ENCODE peak calls at places on chromosomes 12 and 14, in five cellular contexts. F, V, O, H and I are unnamed samples. For H3K27me3, the result is how much of the 10 kb centered on the place peaks cover.

GRCh38 chr12:121753844-121754264 is 39.6 kb downstream of the RHOF start:
- DNase-seq in O (no peak), V (no peak), H (no peak), F (no peak), I (no peak)

GRCh38 chr12:68118096-68118755 is 41.3 kb downstream of the IFNG start:
- DNase-seq in O (no peak), V (no peak), F (no peak), H (no peak), I (no peak)

GRCh38 chr14:58430156-58430555 is 2.6 kb downstream of the KIAA0586 start:
- DNase-seq in H (no peak), V (no peak), O (no peak), F (peak), I (peak)

GRCh38 chr12:108671110-108671509 is 37.4 kb upstream of the SELPLG start:
- DNase-seq in O (no peak), V (no peak), H (no peak), F (no peak), I (no peak)

GRCh38 chr12:123822804-123823203 is 60.7 kb downstream of the DNAH10 start:
- DNase-seq in F (no peak), O (no peak), V (no peak), H (no peak), I (no peak)

GRCh38 chr14:20707622-20708021 is 19.1 kb downstream of the ANG start:
- DNase-seq in F (peak), H (no peak), V (no peak), O (no peak), I (no peak)

GRCh38 chr14:27006520-27006919 is 408.7 kb upstream of the NOVA1 start:
- DNase-seq in F (no peak), H (no peak), O (no peak), V (no peak), I (no peak)

GRCh38 chr14:84152452-84152851 is 1377.5 kb upstream of the FLRT2 start:
- DNase-seq in F (no peak), V (no peak), O (no peak), H (no peak), I (no peak)

GRCh38 chr14:98592611-98593170 is 679.3 kb downstream of the BCL11B start:
- DNase-seq in H (no peak), V (no peak), O (no peak), F (no peak), I (no peak)

GRCh38 chr12:76008438-76008837 is 23.1 kb downstream of the PHLDA1 start:
- DNase-seq in H (no peak), V (no peak), O (no peak), F (no peak), I (no peak)

GRCh38 chr14:76201162-76201561 is 49.4 kb downstream of the GPATCH2L start:
- DNase-seq in H (no peak), V (no peak), F (peak), O (no peak), I (peak)

GRCh38 chr14:104551851-104552737 is 27.5 kb upstream of the C14orf180 start:
- DNase-seq in F (no peak), H (no peak), O (no peak), V (no peak), I (no peak)

GRCh38 chr14:94681300-94682060 is 69.3 kb downstream of the SERPINA3 start:
- DNase-seq in O (peak), H (peak), V (peak), F (peak), I (peak)

GRCh38 chr12:52873832-52874572 is 25.2 kb upstream of the KRT78 start:
- DNase-seq in V (peak), F (peak), O (peak), H (no peak), I (peak)

GRCh38 chr12:104958946-104959841 is 1.1 kb upstream of the SLC41A2 start:
- DNase-seq in F (peak), V (peak), H (no peak), O (no peak), I (peak)

GRCh38 chr12:123269980-123270379 is 1.7 kb downstream of the CDK2AP1 start:
- DNase-seq in F (peak), O (no peak), V (peak), H (peak), I (no peak)

DNA sequence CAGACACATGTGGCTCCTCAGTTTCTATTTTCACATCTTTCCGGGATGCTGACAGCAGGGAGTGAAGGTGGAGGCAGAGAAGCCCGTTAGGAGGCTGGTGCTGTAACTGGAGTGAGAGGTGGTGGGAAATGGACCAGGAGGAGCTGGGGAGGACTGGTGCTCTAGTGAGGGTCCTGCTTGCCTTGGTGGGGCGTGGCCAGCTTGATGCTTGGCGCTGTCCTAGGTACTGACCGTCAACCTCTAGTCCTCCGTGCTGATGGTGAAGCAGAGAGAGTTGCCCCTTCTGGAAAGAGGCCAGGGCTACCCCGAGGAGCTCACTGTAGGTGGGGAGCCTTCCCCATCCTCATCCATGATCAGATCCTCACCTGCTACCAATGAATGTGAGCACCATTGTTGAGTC is 1.4 kb downstream of the TRMT61A start:
- DNase-seq in F (no peak), V (no peak), O (peak), H (peak), I (peak)
- H3K4me3 ChIP-seq in F (no peak), V (no peak), O (peak), H (peak), I (peak)

DNA sequence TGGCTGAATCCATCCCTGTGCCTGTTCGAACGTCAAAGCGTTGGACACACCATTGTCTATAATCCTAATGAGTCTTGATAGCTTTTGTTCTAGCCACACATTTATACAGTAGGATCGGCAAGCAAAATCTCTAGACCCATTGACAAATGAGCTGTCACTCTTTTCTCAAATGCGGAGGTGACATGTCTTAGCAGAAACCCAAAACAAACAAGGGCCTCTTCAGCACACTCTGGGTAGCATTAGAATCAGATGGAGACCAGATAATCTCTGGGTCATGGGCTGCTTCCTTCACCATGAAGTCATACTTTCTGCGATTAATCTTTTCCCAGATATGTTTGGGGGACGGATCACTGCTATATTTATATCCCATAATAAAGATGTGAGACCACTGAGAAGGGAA is 100.2 kb downstream of the PLXNC1 start:
- DNase-seq in V (no peak), O (no peak), H (no peak), F (no peak), I (no peak)
- H3K9ac ChIP-seq in V (no peak), O (no peak), H (no peak), F (no peak), I (no peak)

GRCh38 chr12:130446846-130447654 is 109.4 kb downstream of the PIWIL1 start:
- DNase-seq in O (no peak), F (no peak), H (no peak), V (no peak), I (no peak)

GRCh38 chr12:130451001-130451930 is 113.6 kb downstream of the PIWIL1 start:
- DNase-seq in V (no peak), O (no peak), H (no peak), F (no peak), I (no peak)

GRCh38 chr12:130449291-130449690 is 111.6 kb downstream of the PIWIL1 start:
- DNase-seq in H (no peak), F (no peak), V (no peak), O (no peak), I (no peak)

GRCh38 chr12:130447655-130447965 is 109.9 kb downstream of the PIWIL1 start:
- DNase-seq in H (no peak), F (no peak), O (no peak), V (no peak), I (no peak)

DNA sequence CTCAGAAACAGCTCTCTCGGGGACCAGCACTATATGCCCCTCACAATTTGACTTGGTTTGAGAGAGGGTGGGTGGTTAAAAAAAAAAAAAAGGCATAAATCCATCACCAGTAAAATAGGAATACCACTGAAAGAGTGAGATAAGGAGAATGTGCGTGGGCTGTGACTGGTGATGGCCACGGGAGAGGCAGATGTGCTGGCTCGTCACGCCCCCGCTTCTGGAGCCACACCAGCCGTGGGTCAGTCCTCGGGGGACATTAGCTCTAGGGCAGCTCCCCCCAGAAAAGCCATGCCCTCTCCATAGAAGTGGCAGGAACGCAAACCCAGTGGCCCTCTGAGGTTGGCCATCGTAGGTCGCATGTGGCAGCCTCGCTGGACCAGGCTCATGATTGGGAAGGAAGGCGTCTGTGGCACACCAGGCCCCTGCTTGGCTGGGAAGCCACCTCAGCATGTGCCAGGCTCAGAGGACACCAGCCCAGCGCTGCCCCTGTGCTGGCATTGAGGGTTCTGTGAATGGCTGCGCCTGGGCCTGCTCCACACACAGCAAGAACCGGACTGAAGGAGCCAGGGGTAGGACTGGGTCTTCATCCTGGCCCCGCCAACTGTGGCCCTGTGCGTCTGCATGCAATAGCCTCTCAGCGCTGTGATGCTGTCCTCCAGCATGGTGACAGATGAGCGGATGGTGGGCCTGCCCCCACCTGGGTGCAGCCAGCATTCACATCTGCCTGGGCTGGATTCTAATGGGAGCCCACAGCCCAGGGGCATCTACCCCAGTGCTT is 110.5 kb downstream of the PIWIL1 start:
- DNase-seq in V (no peak), O (no peak), H (no peak), F (no peak), I (no peak)
- H3K27me3 ChIP-seq in V (under half), O (under half), H (under half), F (under half), I (under half)

GRCh38 chr12:66767454-66768002 is 88.7 kb upstream of the GRIP1 start:
- DNase-seq in H (peak), F (no peak), O (no peak), V (no peak), I (no peak)
- H3K4me3 ChIP-seq in H (no peak), F (no peak), O (no peak), V (no peak), I (no peak)

GRCh38 chr14:78010688-78011087 is 159.5 kb upstream of the NRXN3 start:
- DNase-seq in O (no peak), F (peak), H (no peak), V (no peak), I (no peak)

GRCh38 chr14:78007160-78007559 is 163.0 kb upstream of the NRXN3 start:
- DNase-seq in F (peak), V (no peak), H (no peak), O (no peak), I (no peak)

GRCh38 chr14:78005325-78005724 is 164.8 kb upstream of the NRXN3 start:
- DNase-seq in V (no peak), F (peak), H (no peak), O (no peak), I (no peak)
- H3K9ac ChIP-seq in V (no peak), F (no peak), H (no peak), O (no peak), I (no peak)

DNA sequence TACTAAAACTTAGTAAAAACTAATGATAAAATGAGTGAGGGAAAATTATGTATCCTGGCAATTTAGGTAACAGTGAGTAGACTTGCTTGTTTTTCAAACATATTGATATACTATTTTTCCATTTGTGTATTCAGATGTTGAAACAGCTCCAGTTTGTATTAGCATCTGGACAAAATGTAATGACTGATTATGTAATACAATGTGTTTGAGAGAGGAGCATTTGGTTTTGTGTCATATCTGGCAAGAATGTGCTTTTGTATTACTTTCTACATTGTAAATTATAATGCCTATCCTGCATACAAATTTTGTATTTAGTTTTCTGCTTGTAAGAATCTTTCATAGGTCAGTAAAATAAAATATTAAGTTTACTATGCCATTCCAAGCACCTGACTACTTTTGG is 5.7 kb downstream of the CNOT2 start:
- DNase-seq in V (no peak), H (no peak), O (no peak), F (no peak), I (peak)
- H3K27me3 ChIP-seq in V (under half), H (under half), O (under half), F (under half), I (under half)

DNA sequence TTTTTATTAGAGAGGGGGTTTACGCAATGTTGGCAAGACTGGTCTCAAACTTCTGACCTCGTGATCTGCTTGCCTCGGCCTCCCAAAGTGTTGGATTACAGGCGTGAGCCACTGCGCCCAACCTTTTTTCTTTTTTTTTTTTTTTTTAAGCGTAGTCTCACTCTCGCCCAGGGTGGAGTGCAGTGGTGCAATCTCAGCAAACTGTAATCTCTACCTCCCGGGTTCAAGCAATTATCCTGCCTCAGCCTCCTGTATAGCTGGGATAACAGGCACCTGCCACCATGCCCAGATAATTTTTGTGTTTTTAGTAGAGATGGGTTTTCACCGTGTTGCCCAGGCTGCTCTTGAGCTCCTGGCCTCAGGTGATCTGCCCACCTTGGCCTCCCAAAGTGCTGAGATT is 8.8 kb upstream of the HECTD1 start:
- DNase-seq in O (no peak), H (no peak), V (no peak), F (no peak), I (no peak)
- H3K4me3 ChIP-seq in O (no peak), H (no peak), V (no peak), F (no peak), I (no peak)

DNA sequence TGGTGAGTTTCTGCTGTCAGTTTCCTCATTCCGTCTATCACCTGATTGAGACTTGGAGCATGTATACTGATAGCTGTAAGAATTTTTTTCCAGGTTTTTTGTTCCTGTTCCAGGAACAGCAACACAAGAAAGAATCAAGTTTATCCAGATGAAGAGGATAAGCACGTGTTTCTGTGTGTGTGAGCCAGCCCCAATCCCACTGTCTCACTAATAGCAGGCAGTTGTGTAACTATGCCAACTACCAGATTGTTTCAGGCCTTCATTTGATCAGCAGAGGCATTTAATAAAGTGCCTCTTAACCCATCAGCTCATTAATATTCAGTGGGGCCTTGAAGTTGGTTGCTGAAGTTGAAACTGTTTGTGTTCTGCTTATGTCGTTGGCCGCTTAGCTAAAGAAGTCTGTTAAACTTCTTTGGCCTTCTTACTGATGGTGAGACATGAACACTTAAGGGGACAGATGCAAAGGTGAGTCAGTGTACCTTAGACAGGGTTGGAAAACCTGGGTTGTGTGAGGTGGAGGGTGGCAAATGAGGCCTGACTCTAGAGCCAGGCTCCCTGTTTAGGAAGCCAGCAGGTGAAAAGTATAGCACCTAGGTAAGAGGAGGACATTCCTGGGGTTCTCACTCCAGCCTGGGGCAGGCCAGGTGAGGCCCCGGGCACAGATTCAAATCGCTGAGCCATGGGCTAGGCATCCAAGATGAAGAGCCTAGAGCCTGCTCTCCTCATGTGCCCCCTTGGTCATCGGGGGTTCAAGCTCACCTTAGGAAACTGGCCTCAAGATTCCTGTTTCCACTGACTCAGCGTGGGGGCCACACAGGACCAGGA is 3.7 kb downstream of the ANKRD13A start:
- DNase-seq in F (peak), V (no peak), H (no peak), O (no peak), I (no peak)
- H3K9ac ChIP-seq in F (no peak), V (no peak), H (peak), O (no peak), I (peak)